ENCODE peak calls at places on chromosomes 11 and 22, in four cellular contexts. G is OCI-LY7; S is IMR-90; O is CD8-positive, alpha-beta T cell. I is an unnamed sample. For H3K9me3, the result is how much of the 10 kb centered on the place peaks cover.

GRCh38 chr11:61542661-61543060 is 34.1 kb downstream of the LRRC10B start:
- DNase-seq in S (no peak), O (no peak), G (no peak), I (no peak)

GRCh38 chr11:73218106-73218829 is at the start of gene P2RY2:
- DNase-seq in G (no peak), S (no peak), O (no peak), I (no peak)

GRCh38 chr22:24367841-24368240 is 59.6 kb upstream of the ADORA2A start:
- DNase-seq in S (peak), G (no peak), O (no peak), I (no peak)

GRCh38 chr11:8286886-8287285 is 23.2 kb upstream of the LMO1 start:
- DNase-seq in S (no peak), G (no peak), O (no peak), I (no peak)

GRCh38 chr11:10208045-10208674 is 85.9 kb downstream of the SBF2 start:
- DNase-seq in S (peak), G (peak), O (no peak), I (no peak)

GRCh38 chr22:18076060-18076497 is 1.7 kb upstream of the PEX26 start:
- DNase-seq in G (peak), O (no peak), S (peak), I (peak)

GRCh38 chr22:45216133-45217003 is 24.3 kb downstream of the KIAA0930 start:
- DNase-seq in S (peak), O (no peak), G (no peak), I (no peak)

GRCh38 chr11:95832763-95833162 is 42.5 kb downstream of the CEP57 start:
- DNase-seq in G (no peak), O (no peak), S (peak), I (no peak)

GRCh38 chr11:78801161-78801884 is 226.7 kb upstream of the NARS2 start:
- DNase-seq in G (no peak), S (peak), O (no peak), I (no peak)

GRCh38 chr22:49765091-49765771 is 62.4 kb downstream of the BRD1 start:
- DNase-seq in O (no peak), G (no peak), S (no peak), I (no peak)

GRCh38 chr11:69240332-69241074 is 53.5 kb upstream of the MYEOV start:
- DNase-seq in G (no peak), S (peak), O (no peak), I (no peak)

GRCh38 chr11:11864803-11865202 is 23.0 kb downstream of the USP47 start:
- DNase-seq in G (no peak), O (no peak), S (no peak), I (no peak)

GRCh38 chr11:65436412-65437032 is 13.9 kb downstream of the NEAT1 start:
- DNase-seq in S (peak), O (no peak), G (no peak), I (no peak)

GRCh38 chr11:71305041-71305440 is 52.7 kb upstream of the SHANK2 start:
- DNase-seq in O (no peak), G (no peak), S (no peak), I (no peak)

GRCh38 chr11:132742929-132743328 is 789.4 kb downstream of the OPCML start:
- DNase-seq in G (no peak), S (no peak), O (no peak), I (no peak)

GRCh38 chr11:60257956-60258722 is 15.2 kb upstream of the MS4A4E start:
- DNase-seq in O (no peak), G (no peak), S (no peak), I (no peak)

GRCh38 chr22:36419912-36420882 is 32.4 kb upstream of the MYH9 start:
- DNase-seq in S (no peak), O (no peak), G (no peak), I (no peak)

GRCh38 chr11:72189448-72190250 is 2.3 kb upstream of the FOLR1 start:
- DNase-seq in O (no peak), G (no peak), S (no peak), I (no peak)

GRCh38 chr11:727281-727701 is 20.0 kb upstream of the TALDO1 start:
- DNase-seq in G (no peak), S (no peak), O (no peak), I (no peak)

GRCh38 chr11:12410006-12410728 is 32.8 kb downstream of the PARVA start:
- DNase-seq in G (no peak), S (peak), O (no peak), I (no peak)

GRCh38 chr11:10480760-10481159 is 25.7 kb downstream of the AMPD3 start:
- DNase-seq in S (no peak), O (no peak), G (no peak), I (no peak)

GRCh38 chr11:88480217-88480616 is 142.7 kb upstream of the CTSC start:
- DNase-seq in O (no peak), G (no peak), S (peak), I (no peak)

GRCh38 chr22:28442951-28443876 is 236.4 kb downstream of the TTC28 start:
- DNase-seq in O (no peak), G (peak), S (peak), I (peak)

GRCh38 chr11:58494096-58494495 is 13.8 kb downstream of the OR5B21 start:
- DNase-seq in G (no peak), O (no peak), S (peak), I (no peak)

GRCh38 chr22:42016111-42016510 is 17.5 kb downstream of the WBP2NL start:
- DNase-seq in O (no peak), S (no peak), G (no peak), I (no peak)

GRCh38 chr11:4118107-4118506 is 23.5 kb downstream of the RRM1 start:
- DNase-seq in O (no peak), G (no peak), S (peak), I (no peak)

GRCh38 chr22:32820131-32820882 is 18.8 kb downstream of the TIMP3 start:
- DNase-seq in O (no peak), S (peak), G (no peak), I (no peak)

GRCh38 chr22:20819471-20819870 is 39.1 kb downstream of the PI4KA start:
- DNase-seq in O (no peak), S (no peak), G (no peak), I (no peak)

DNA sequence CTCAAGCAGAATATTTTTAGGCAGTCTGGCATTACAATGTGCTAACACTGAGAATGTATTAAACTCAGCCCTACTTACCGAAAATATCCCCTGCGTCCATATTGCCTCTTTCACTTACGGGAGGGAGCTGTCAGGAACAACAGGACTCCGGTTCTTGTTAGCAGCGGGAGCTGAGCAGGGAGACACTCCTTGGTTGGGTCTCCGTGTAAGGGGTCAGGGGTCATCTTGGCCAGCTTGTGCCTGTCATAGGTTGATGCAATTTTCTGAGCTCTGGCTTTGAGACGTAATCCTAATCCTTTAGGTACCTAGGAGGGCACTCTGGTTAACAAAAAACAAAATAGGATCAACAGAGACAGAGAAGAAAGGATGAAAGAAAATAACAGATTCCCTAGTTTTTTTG is 1477.2 kb downstream of the BRD1 start:
- DNase-seq in S (no peak), G (no peak), O (no peak), I (no peak)
- H3K9me3 ChIP-seq in S (half or more), G (under half), O (under half), I (under half)

DNA sequence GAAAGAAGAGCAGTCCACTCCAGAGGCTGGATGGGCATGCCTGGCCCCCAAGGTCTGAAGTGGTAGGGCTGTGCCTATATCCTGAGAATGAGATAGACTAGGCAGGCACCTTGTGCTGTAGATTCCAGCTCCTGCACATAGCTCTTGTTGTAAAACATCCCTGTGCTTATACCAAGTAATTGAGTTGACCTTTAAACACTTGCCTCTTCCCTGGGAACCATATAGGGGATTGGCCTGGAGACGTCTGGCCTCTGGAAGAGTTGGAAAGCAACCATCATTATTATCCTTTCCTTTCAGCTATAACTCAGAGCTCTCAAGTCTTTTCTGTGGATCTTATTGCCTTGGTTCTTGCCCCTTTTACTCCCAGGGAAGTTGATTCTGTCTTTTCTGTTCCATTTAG is 15.1 kb downstream of the LIMK2 start:
- DNase-seq in G (no peak), O (no peak), S (no peak), I (no peak)
- H3K27ac ChIP-seq in G (no peak), O (no peak), S (no peak), I (no peak)

GRCh38 chr22:47484960-47485571 is 722.6 kb downstream of the TBC1D22A start:
- DNase-seq in G (peak), S (no peak), O (no peak), I (no peak)
- H3K9me3 ChIP-seq in G (under half), S (under half), O (under half), I (under half)

GRCh38 chr11:76692956-76693355 is 22.4 kb upstream of the LRRC32 start:
- DNase-seq in G (no peak), S (no peak), O (no peak), I (no peak)
- H3K27ac ChIP-seq in G (no peak), S (no peak), O (no peak), I (no peak)

GRCh38 chr22:48425091-48425506 is 1402.6 kb downstream of the BRD1 start:
- DNase-seq in O (no peak), S (no peak), G (no peak), I (no peak)
- H3K9me3 ChIP-seq in O (under half), S (half or more), G (under half), I (under half)

GRCh38 chr11:130649749-130650275 is 201.4 kb downstream of the ADAMTS15 start:
- DNase-seq in G (no peak), O (no peak), S (no peak), I (no peak)

GRCh38 chr11:130650456-130651068 is 202.1 kb downstream of the ADAMTS15 start:
- DNase-seq in S (peak), G (no peak), O (no peak), I (no peak)

GRCh38 chr11:130646881-130647280 is 198.4 kb downstream of the ADAMTS15 start:
- DNase-seq in S (no peak), O (no peak), G (no peak), I (no peak)

GRCh38 chr11:130647371-130647770 is 198.9 kb downstream of the ADAMTS15 start:
- DNase-seq in S (no peak), O (no peak), G (no peak), I (no peak)

DNA sequence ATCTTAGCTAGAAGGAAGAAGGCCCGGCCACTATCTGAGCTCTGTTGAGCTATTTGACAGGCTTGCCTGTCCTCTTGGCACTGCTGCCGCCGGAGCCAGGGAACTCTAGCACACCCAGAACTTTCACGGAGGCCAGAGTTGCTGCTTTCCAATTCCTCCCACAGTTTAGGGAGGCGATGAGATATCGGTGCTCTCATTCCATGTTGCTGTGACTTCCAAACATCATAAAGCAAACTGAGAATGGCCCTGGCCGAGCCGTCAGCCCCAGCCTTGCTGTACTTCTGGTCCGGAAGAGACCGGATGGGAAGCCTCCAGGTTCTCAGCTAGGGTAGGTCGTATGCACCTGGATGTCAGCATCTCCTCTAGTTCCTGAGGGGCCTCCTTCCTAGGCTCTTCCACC is 200.2 kb downstream of the ADAMTS15 start:
- DNase-seq in S (no peak), G (no peak), O (no peak), I (no peak)
- H3K27ac ChIP-seq in S (no peak), G (no peak), O (no peak), I (no peak)

DNA sequence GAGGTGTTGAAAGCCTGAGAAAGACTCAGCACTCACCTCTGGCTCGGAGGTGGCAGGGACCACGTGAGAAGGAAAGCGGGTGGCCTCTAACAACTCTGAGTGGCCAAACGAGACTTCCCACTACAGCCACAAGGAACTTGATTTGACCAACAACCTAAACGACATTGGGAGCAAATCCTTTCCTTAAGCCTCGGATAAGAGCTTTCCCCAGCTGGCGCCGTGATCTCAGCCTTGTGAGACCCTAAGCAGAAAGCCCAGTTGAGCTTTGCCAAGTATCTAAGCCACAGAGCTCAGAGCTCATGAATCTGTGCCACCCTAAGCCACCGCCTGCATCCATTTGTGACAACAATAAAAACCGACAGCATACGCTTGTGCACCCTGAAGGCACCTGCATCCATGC is 636.0 kb downstream of the TBC1D22A start:
- DNase-seq in S (no peak), O (no peak), G (no peak), I (no peak)
- H3K9me3 ChIP-seq in S (under half), O (under half), G (under half), I (under half)

I was measured in naive thymus-derived CD4-positive, alpha-beta T cell.